ENCODE peak calls at places on chromosome 14, in seven cellular contexts. One of them, this sample, is unnamed.

GRCh38 chr14:103353391-103353790 is 19.4 kb downstream of the EIF5 start:
- DNase-seq in activated CD4-positive, alpha-beta T cell treated with anti-CD3 and anti-CD28 coated beads, Interleukin-2, amount 50 U/mL, for 4 hours: no peak
- DNase-seq in astrocyte: no peak
- DNase-seq in cardiac fibroblast: no peak
- DNase-seq in Daoy: no peak
- DNase-seq in activated naive CD8-positive, alpha-beta T cell treated with anti-CD3 and anti-CD28 coated beads, Interleukin-2, amount 50 U/mL, for 24 hours: no peak
- DNase-seq in hippocampal formation: no peak
- DNase-seq in this sample: no peak

GRCh38 chr14:50769893-50770500 is 61.0 kb downstream of the NIN start:
- DNase-seq in activated CD4-positive, alpha-beta T cell treated with anti-CD3 and anti-CD28 coated beads, Interleukin-2, amount 50 U/mL, for 4 hours: no peak
- DNase-seq in hippocampal formation: no peak
- DNase-seq in Daoy: no peak
- DNase-seq in astrocyte: no peak
- DNase-seq in activated naive CD8-positive, alpha-beta T cell treated with anti-CD3 and anti-CD28 coated beads, Interleukin-2, amount 50 U/mL, for 24 hours: no peak
- DNase-seq in cardiac fibroblast: no peak
- DNase-seq in this sample: no peak

GRCh38 chr14:87898301-87898700 is 94.7 kb downstream of the GALC start:
- DNase-seq in cardiac fibroblast: peak
- DNase-seq in activated naive CD8-positive, alpha-beta T cell treated with anti-CD3 and anti-CD28 coated beads, Interleukin-2, amount 50 U/mL, for 24 hours: no peak
- DNase-seq in activated CD4-positive, alpha-beta T cell treated with anti-CD3 and anti-CD28 coated beads, Interleukin-2, amount 50 U/mL, for 4 hours: no peak
- DNase-seq in hippocampal formation: no peak
- DNase-seq in Daoy: no peak
- DNase-seq in astrocyte: no peak
- DNase-seq in this sample: no peak

GRCh38 chr14:71181215-71182003 is 274.1 kb downstream of the PCNX1 start:
- DNase-seq in Daoy: no peak
- DNase-seq in activated CD4-positive, alpha-beta T cell treated with anti-CD3 and anti-CD28 coated beads, Interleukin-2, amount 50 U/mL, for 4 hours: no peak
- DNase-seq in activated naive CD8-positive, alpha-beta T cell treated with anti-CD3 and anti-CD28 coated beads, Interleukin-2, amount 50 U/mL, for 24 hours: no peak
- DNase-seq in astrocyte: no peak
- DNase-seq in cardiac fibroblast: peak
- DNase-seq in hippocampal formation: no peak
- DNase-seq in this sample: no peak

GRCh38 chr14:54050759-54051158 is 94.1 kb upstream of the BMP4 start:
- DNase-seq in hippocampal formation: no peak
- DNase-seq in astrocyte: no peak
- DNase-seq in cardiac fibroblast: no peak
- DNase-seq in activated CD4-positive, alpha-beta T cell treated with anti-CD3 and anti-CD28 coated beads, Interleukin-2, amount 50 U/mL, for 4 hours: no peak
- DNase-seq in activated naive CD8-positive, alpha-beta T cell treated with anti-CD3 and anti-CD28 coated beads, Interleukin-2, amount 50 U/mL, for 24 hours: no peak
- DNase-seq in Daoy: no peak
- DNase-seq in this sample: no peak

GRCh38 chr14:23181453-23181852 is 2.0 kb downstream of the SLC7A8 start:
- DNase-seq in hippocampal formation: no peak
- DNase-seq in cardiac fibroblast: no peak
- DNase-seq in astrocyte: no peak
- DNase-seq in activated CD4-positive, alpha-beta T cell treated with anti-CD3 and anti-CD28 coated beads, Interleukin-2, amount 50 U/mL, for 4 hours: no peak
- DNase-seq in activated naive CD8-positive, alpha-beta T cell treated with anti-CD3 and anti-CD28 coated beads, Interleukin-2, amount 50 U/mL, for 24 hours: no peak
- DNase-seq in Daoy: no peak
- DNase-seq in this sample: no peak

GRCh38 chr14:95287176-95287754 is 32.4 kb downstream of the CLMN start:
- DNase-seq in hippocampal formation: no peak
- DNase-seq in activated CD4-positive, alpha-beta T cell treated with anti-CD3 and anti-CD28 coated beads, Interleukin-2, amount 50 U/mL, for 4 hours: no peak
- DNase-seq in astrocyte: no peak
- DNase-seq in Daoy: no peak
- DNase-seq in activated naive CD8-positive, alpha-beta T cell treated with anti-CD3 and anti-CD28 coated beads, Interleukin-2, amount 50 U/mL, for 24 hours: no peak
- DNase-seq in cardiac fibroblast: no peak
- DNase-seq in this sample: no peak

GRCh38 chr14:104460920-104461651 is 118.5 kb upstream of the C14orf180 start:
- DNase-seq in activated naive CD8-positive, alpha-beta T cell treated with anti-CD3 and anti-CD28 coated beads, Interleukin-2, amount 50 U/mL, for 24 hours: no peak
- DNase-seq in cardiac fibroblast: no peak
- DNase-seq in activated CD4-positive, alpha-beta T cell treated with anti-CD3 and anti-CD28 coated beads, Interleukin-2, amount 50 U/mL, for 4 hours: no peak
- DNase-seq in Daoy: peak
- DNase-seq in astrocyte: no peak
- DNase-seq in hippocampal formation: no peak
- DNase-seq in this sample: no peak

GRCh38 chr14:23877538-23878180 is 75.9 kb upstream of the DHRS4 start:
- DNase-seq in cardiac fibroblast: no peak
- DNase-seq in hippocampal formation: no peak
- DNase-seq in activated CD4-positive, alpha-beta T cell treated with anti-CD3 and anti-CD28 coated beads, Interleukin-2, amount 50 U/mL, for 4 hours: no peak
- DNase-seq in astrocyte: no peak
- DNase-seq in activated naive CD8-positive, alpha-beta T cell treated with anti-CD3 and anti-CD28 coated beads, Interleukin-2, amount 50 U/mL, for 24 hours: no peak
- DNase-seq in Daoy: no peak
- DNase-seq in this sample: no peak

GRCh38 chr14:56808314-56809201 is 1.7 kb downstream of the OTX2 start:
- DNase-seq in hippocampal formation: no peak
- DNase-seq in cardiac fibroblast: no peak
- DNase-seq in Daoy: peak
- DNase-seq in activated CD4-positive, alpha-beta T cell treated with anti-CD3 and anti-CD28 coated beads, Interleukin-2, amount 50 U/mL, for 4 hours: no peak
- DNase-seq in activated naive CD8-positive, alpha-beta T cell treated with anti-CD3 and anti-CD28 coated beads, Interleukin-2, amount 50 U/mL, for 24 hours: no peak
- DNase-seq in astrocyte: no peak
- DNase-seq in this sample: no peak

GRCh38 chr14:64364907-64365306 is 23.2 kb upstream of the MTHFD1 start:
- DNase-seq in astrocyte: peak
- DNase-seq in cardiac fibroblast: peak
- DNase-seq in activated CD4-positive, alpha-beta T cell treated with anti-CD3 and anti-CD28 coated beads, Interleukin-2, amount 50 U/mL, for 4 hours: no peak
- DNase-seq in activated naive CD8-positive, alpha-beta T cell treated with anti-CD3 and anti-CD28 coated beads, Interleukin-2, amount 50 U/mL, for 24 hours: no peak
- DNase-seq in Daoy: peak
- DNase-seq in hippocampal formation: no peak
- DNase-seq in this sample: peak

GRCh38 chr14:36856095-36856878 is 194.6 kb downstream of the PAX9 start:
- DNase-seq in activated naive CD8-positive, alpha-beta T cell treated with anti-CD3 and anti-CD28 coated beads, Interleukin-2, amount 50 U/mL, for 24 hours: no peak
- DNase-seq in cardiac fibroblast: no peak
- DNase-seq in hippocampal formation: no peak
- DNase-seq in activated CD4-positive, alpha-beta T cell treated with anti-CD3 and anti-CD28 coated beads, Interleukin-2, amount 50 U/mL, for 4 hours: no peak
- DNase-seq in Daoy: peak
- DNase-seq in astrocyte: no peak
- DNase-seq in this sample: no peak

GRCh38 chr14:30655124-30655523 is 33.0 kb downstream of the SCFD1 start:
- DNase-seq in Daoy: peak
- DNase-seq in cardiac fibroblast: peak
- DNase-seq in astrocyte: no peak
- DNase-seq in hippocampal formation: no peak
- DNase-seq in activated CD4-positive, alpha-beta T cell treated with anti-CD3 and anti-CD28 coated beads, Interleukin-2, amount 50 U/mL, for 4 hours: no peak
- DNase-seq in activated naive CD8-positive, alpha-beta T cell treated with anti-CD3 and anti-CD28 coated beads, Interleukin-2, amount 50 U/mL, for 24 hours: no peak
- DNase-seq in this sample: peak

GRCh38 chr14:41663478-41663845 is 56.8 kb downstream of the LRFN5 start:
- DNase-seq in activated CD4-positive, alpha-beta T cell treated with anti-CD3 and anti-CD28 coated beads, Interleukin-2, amount 50 U/mL, for 4 hours: no peak
- DNase-seq in astrocyte: peak
- DNase-seq in hippocampal formation: no peak
- DNase-seq in Daoy: peak
- DNase-seq in cardiac fibroblast: peak
- DNase-seq in activated naive CD8-positive, alpha-beta T cell treated with anti-CD3 and anti-CD28 coated beads, Interleukin-2, amount 50 U/mL, for 24 hours: no peak
- DNase-seq in this sample: no peak

GRCh38 chr14:36538051-36538450 is 18.0 kb upstream of the NKX2-1 start:
- DNase-seq in cardiac fibroblast: no peak
- DNase-seq in activated CD4-positive, alpha-beta T cell treated with anti-CD3 and anti-CD28 coated beads, Interleukin-2, amount 50 U/mL, for 4 hours: no peak
- DNase-seq in Daoy: no peak
- DNase-seq in activated naive CD8-positive, alpha-beta T cell treated with anti-CD3 and anti-CD28 coated beads, Interleukin-2, amount 50 U/mL, for 24 hours: no peak
- DNase-seq in hippocampal formation: no peak
- DNase-seq in astrocyte: no peak
- DNase-seq in this sample: no peak

GRCh38 chr14:97848351-97848980 is 1051.3 kb downstream of the VRK1 start:
- DNase-seq in astrocyte: no peak
- DNase-seq in hippocampal formation: no peak
- DNase-seq in activated naive CD8-positive, alpha-beta T cell treated with anti-CD3 and anti-CD28 coated beads, Interleukin-2, amount 50 U/mL, for 24 hours: no peak
- DNase-seq in Daoy: no peak
- DNase-seq in activated CD4-positive, alpha-beta T cell treated with anti-CD3 and anti-CD28 coated beads, Interleukin-2, amount 50 U/mL, for 4 hours: no peak
- DNase-seq in cardiac fibroblast: no peak
- DNase-seq in this sample: no peak

GRCh38 chr14:60922050-60922449 is 58.8 kb downstream of the TRMT5 start:
- DNase-seq in hippocampal formation: no peak
- DNase-seq in cardiac fibroblast: peak
- DNase-seq in astrocyte: peak
- DNase-seq in Daoy: peak
- DNase-seq in activated naive CD8-positive, alpha-beta T cell treated with anti-CD3 and anti-CD28 coated beads, Interleukin-2, amount 50 U/mL, for 24 hours: no peak
- DNase-seq in activated CD4-positive, alpha-beta T cell treated with anti-CD3 and anti-CD28 coated beads, Interleukin-2, amount 50 U/mL, for 4 hours: no peak
- DNase-seq in this sample: peak

GRCh38 chr14:101001311-101002069 is 98.0 kb upstream of the RTL1 start:
- DNase-seq in astrocyte: peak
- DNase-seq in Daoy: peak
- DNase-seq in activated naive CD8-positive, alpha-beta T cell treated with anti-CD3 and anti-CD28 coated beads, Interleukin-2, amount 50 U/mL, for 24 hours: no peak
- DNase-seq in cardiac fibroblast: peak
- DNase-seq in activated CD4-positive, alpha-beta T cell treated with anti-CD3 and anti-CD28 coated beads, Interleukin-2, amount 50 U/mL, for 4 hours: no peak
- DNase-seq in hippocampal formation: no peak
- DNase-seq in this sample: peak

GRCh38 chr14:71261206-71261605 is 353.9 kb downstream of the PCNX1 start:
- DNase-seq in cardiac fibroblast: peak
- DNase-seq in astrocyte: peak
- DNase-seq in hippocampal formation: no peak
- DNase-seq in activated naive CD8-positive, alpha-beta T cell treated with anti-CD3 and anti-CD28 coated beads, Interleukin-2, amount 50 U/mL, for 24 hours: no peak
- DNase-seq in activated CD4-positive, alpha-beta T cell treated with anti-CD3 and anti-CD28 coated beads, Interleukin-2, amount 50 U/mL, for 4 hours: no peak
- DNase-seq in Daoy: no peak
- DNase-seq in this sample: no peak

GRCh38 chr14:21382886-21383847 is 652 bp downstream of the SUPT16H start:
- DNase-seq in hippocampal formation: no peak
- DNase-seq in cardiac fibroblast: peak
- DNase-seq in activated CD4-positive, alpha-beta T cell treated with anti-CD3 and anti-CD28 coated beads, Interleukin-2, amount 50 U/mL, for 4 hours: peak
- DNase-seq in activated naive CD8-positive, alpha-beta T cell treated with anti-CD3 and anti-CD28 coated beads, Interleukin-2, amount 50 U/mL, for 24 hours: peak
- DNase-seq in Daoy: peak
- DNase-seq in astrocyte: peak
- DNase-seq in this sample: peak

GRCh38 chr14:54807881-54808280 is 94.7 kb downstream of the GCH1 start:
- DNase-seq in activated naive CD8-positive, alpha-beta T cell treated with anti-CD3 and anti-CD28 coated beads, Interleukin-2, amount 50 U/mL, for 24 hours: no peak
- DNase-seq in activated CD4-positive, alpha-beta T cell treated with anti-CD3 and anti-CD28 coated beads, Interleukin-2, amount 50 U/mL, for 4 hours: no peak
- DNase-seq in hippocampal formation: no peak
- DNase-seq in astrocyte: no peak
- DNase-seq in Daoy: no peak
- DNase-seq in cardiac fibroblast: no peak
- DNase-seq in this sample: no peak

This sample was measured in HCEC 1CT.